ENCODE peak calls at places on chromosomes 12 and 14, in seven cellular contexts. G is left lung, M is A549, H is transverse colon, K is tibial nerve, Z is GM23248, L is prostate gland. C is an unnamed sample.

GRCh38 chr12:132345126-132345525 is 15.7 kb upstream of the GALNT9 start:
- DNase-seq in K (no peak), G (no peak), M (no peak), H (no peak), Z (no peak), L (no peak), C (no peak)

GRCh38 chr12:129571901-129572494 is 331.8 kb downstream of the TMEM132D start:
- DNase-seq in Z (no peak), L (no peak), M (no peak), H (no peak), G (no peak), K (no peak), C (no peak)

GRCh38 chr12:40993158-40993557 is 195.0 kb upstream of the PDZRN4 start:
- DNase-seq in H (no peak), Z (no peak), G (no peak), M (no peak), K (no peak), L (no peak), C (no peak)

GRCh38 chr12:15852383-15852782 is 29.8 kb upstream of the STRAP start:
- DNase-seq in M (no peak), L (no peak), H (no peak), Z (peak), K (no peak), G (no peak), C (peak)

GRCh38 chr12:75315518-75315917 is 14.6 kb downstream of the CAPS2 start:
- DNase-seq in G (no peak), Z (peak), K (no peak), H (no peak), L (no peak), M (no peak), C (peak)

GRCh38 chr14:24279301-24280186 is 8.1 kb upstream of the RABGGTA start:
- DNase-seq in K (no peak), Z (peak), G (no peak), H (no peak), L (no peak), M (no peak), C (no peak)

GRCh38 chr12:102406033-102406584 is 74.3 kb downstream of the IGF1 start:
- DNase-seq in G (no peak), K (no peak), Z (peak), H (peak), M (no peak), L (peak), C (no peak)

GRCh38 chr14:97917169-97917568 is 1120.0 kb downstream of the VRK1 start:
- DNase-seq in Z (no peak), K (no peak), H (no peak), L (no peak), M (no peak), G (no peak), C (no peak)

GRCh38 chr12:27905285-27906126 is 67.0 kb downstream of the PTHLH start:
- DNase-seq in Z (no peak), M (no peak), G (no peak), L (no peak), K (no peak), H (no peak), C (no peak)

GRCh38 chr12:98983647-98984046 is 338.6 kb downstream of the APAF1 start:
- DNase-seq in Z (peak), K (no peak), G (no peak), M (no peak), H (no peak), L (no peak), C (peak)

GRCh38 chr12:76762556-76762955 is 1.4 kb upstream of the ZDHHC17 start:
- DNase-seq in L (no peak), G (no peak), K (no peak), M (no peak), H (no peak), Z (peak), C (no peak)

GRCh38 chr12:68675098-68675842 is 11.5 kb upstream of the NUP107 start:
- DNase-seq in G (no peak), K (no peak), L (no peak), M (no peak), H (peak), Z (no peak), C (no peak)

DNA sequence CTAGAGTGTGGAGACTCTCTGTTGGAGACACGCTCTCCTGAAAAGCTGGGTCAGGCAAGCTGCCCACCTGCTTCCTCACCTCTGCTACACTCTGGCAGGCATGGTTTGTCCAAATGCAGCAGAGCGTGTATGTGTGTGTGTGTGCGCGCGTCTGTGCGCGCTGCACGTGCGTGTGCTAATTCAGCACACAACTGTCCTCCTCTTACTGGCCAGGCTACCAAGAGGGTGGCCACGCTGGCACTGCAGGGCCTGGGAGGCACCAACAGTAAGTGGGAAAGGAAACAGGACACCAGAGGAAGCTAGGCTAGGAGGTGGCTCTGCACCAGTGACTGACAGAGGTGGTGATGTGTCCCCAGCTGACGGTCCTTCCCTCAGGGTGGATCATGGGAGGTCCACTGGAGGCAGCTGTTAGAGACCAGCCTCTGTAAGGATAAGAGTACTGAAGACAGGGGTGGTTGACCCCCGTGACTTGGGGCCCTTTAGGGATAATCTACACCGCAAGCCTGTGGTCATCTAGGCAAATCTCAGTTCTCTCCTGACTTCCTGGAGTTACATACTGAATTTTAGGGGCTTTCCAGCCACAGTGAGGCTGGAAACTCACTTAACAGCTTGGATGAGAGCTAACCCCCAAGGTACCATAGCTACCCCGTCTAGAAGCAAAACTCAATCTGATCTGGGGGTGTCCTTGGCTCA is 15.6 kb upstream of the TFCP2 start:
- DNase-seq in Z (no peak), G (no peak), L (no peak), M (no peak), K (no peak), H (no peak), C (no peak)
- H3K4me3 ChIP-seq in Z (no peak), G (no peak), L (no peak), M (no peak), K (no peak), H (no peak), C (no peak)

GRCh38 chr12:8064131-8064530 is 2.0 kb downstream of the C3AR1 start:
- DNase-seq in K (no peak), M (no peak), H (no peak), Z (no peak), L (no peak), G (no peak), C (no peak)

DNA sequence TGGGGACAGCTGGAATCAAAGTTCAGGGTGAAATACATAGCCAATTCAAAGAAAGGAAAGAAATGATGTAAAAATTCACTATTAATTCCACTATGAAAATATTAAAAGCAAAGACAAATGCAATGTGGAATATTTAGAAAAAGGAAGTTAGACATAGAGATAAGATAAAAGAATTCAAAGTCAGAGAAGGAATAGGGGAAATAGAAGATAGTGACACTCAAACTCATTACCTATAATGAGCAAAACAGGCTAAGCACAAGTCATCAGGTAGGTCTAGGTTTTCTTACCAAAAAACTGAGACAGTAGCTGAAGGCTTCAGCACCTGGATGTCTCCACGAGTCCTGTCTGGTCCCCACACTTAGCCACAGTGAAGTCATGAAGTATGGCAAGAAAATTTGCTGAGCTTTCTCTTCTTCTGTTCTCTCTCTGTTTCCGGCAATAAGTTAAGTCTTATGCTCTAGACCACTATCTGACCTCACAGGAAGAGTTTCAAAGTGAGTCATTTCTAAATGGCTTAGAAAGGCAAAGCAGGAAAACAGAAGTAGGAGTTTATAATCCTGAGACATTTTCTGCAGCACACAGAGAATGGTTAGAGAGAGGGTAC is at the start of gene C3AR1:
- DNase-seq in L (no peak), Z (peak), K (no peak), H (peak), G (no peak), M (no peak), C (no peak)
- H3K4me3 ChIP-seq in L (no peak), Z (no peak), K (no peak), H (peak), G (peak), M (no peak), C (no peak)

GRCh38 chr12:55728185-55728931 is 451 bp downstream of the CD63 start:
- DNase-seq in L (peak), H (peak), K (peak), G (peak), Z (peak), M (peak), C (no peak)
- H3K4me3 ChIP-seq in L (peak), H (peak), K (peak), G (peak), Z (peak), M (peak), C (peak)

GRCh38 chr14:105410642-105411016 is 9.0 kb upstream of the MTA1 start:
- DNase-seq in G (no peak), Z (no peak), L (no peak), M (no peak), K (no peak), H (no peak), C (no peak)
- H3K4me3 ChIP-seq in G (no peak), Z (peak), L (no peak), M (no peak), K (no peak), H (peak), C (no peak)

DNA sequence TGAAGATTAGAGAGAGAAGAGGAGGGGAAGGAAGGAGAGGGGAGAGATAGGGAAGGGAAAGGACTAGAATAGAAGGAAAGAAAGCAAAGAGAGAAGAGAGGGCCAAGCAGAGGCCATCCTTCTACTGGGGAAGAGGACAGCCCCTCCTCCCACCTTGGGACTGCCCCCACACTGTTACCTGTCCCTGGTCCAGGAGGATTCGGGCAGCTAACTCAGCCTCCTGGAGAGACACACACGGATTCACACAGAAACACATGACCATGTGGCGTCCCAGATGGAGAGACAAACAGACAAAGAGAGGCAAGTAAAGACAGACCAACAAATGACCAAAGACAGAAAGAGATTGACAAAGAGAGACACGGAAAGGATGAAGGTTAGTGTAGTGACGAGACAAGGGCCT is 2.2 kb downstream of the NDRG2 start:
- DNase-seq in M (no peak), H (no peak), G (no peak), K (no peak), L (no peak), Z (no peak), C (no peak)
- H3K4me3 ChIP-seq in M (no peak), H (peak), G (no peak), K (peak), L (no peak), Z (no peak), C (no peak)

DNA sequence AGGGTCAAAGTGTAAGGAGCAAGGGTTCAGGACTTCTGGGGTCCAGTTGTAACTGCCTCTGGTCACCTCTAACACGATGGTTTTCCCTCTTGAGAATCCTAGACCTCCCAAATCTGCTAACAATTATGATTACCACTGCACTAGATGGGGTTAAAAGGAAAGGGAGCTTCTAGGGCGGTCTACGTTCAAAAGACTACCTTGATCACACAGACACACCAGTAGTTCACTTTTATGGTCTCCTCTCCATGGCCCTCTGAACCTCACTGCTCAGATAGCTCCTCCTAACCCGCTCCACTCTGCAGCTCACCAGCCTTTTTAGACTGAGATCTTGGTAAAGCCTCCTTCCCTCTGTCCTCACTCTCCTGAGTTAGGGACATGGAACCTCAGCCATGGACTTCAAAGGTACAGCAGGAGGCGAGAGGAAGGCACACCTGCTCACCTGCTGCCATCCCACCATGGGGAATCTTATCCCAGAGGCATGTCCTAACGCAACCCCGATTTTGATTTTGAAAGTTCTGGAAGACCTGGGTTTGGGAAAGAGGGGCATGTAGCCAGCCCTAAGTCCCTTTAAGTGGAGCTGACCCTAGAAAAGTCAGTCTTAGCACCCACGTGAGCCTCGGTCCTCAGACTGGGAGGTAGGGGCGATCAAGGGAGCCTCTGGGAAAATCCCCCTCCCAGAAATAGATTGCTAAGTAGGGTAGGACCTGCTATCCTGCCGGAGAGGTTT is 1.4 kb downstream of the ZNF219 start:
- DNase-seq in L (no peak), H (no peak), M (no peak), G (no peak), Z (no peak), K (no peak), C (no peak)
- H3K4me3 ChIP-seq in L (peak), H (peak), M (peak), G (peak), Z (no peak), K (peak), C (peak)

GRCh38 chr14:60642270-60642789 is 6.9 kb downstream of the SIX1 start:
- DNase-seq in K (no peak), L (no peak), G (no peak), Z (no peak), M (no peak), H (no peak), C (no peak)
- H3K4me3 ChIP-seq in K (no peak), L (peak), G (no peak), Z (no peak), M (no peak), H (peak), C (no peak)

DNA sequence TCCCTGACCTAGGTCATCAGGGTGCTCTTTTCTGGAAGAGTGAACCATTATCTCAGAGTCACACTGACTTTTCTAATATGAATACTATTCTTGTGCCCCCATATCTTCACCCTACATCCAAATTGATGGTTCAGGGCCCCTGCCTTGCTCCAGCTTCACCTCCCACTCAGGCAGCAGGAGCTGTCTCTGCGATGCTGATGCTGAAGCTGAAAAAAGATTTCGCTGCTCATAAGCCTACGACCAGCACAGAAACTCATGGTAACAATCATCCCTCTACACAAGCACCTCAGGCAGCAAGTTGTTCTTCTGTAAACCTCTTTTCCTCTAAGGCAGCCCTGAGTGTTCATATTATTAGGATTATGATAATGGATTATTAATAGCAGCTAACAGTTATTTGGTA is 3.2 kb downstream of the ARF3 start:
- DNase-seq in H (no peak), K (no peak), L (no peak), Z (no peak), G (no peak), M (no peak), C (no peak)
- H3K4me3 ChIP-seq in H (no peak), K (no peak), L (no peak), Z (no peak), G (no peak), M (no peak), C (no peak)

DNA sequence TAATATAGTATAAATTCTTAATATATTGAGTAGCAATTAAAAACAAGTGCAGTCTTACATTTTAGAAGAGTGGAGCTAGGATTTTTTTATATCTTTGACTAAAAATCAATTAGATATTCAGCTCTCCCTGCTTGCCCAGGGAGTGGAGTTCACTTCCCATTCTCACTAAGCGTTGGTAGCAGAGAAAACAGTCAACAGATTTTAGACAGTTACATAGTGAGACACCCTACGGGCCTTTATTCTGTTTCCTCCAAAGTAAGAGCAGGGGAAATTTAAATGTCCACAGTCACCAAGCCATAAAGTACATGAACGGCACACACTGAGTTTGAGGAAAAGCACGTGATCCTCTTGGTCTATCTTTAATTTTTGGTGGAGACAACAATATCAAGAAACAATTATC is 131.6 kb upstream of the PLEKHG7 start:
- DNase-seq in K (no peak), Z (no peak), G (no peak), H (no peak), L (no peak), M (no peak), C (no peak)
- H3K4me3 ChIP-seq in K (no peak), Z (no peak), G (no peak), H (no peak), L (no peak), M (no peak), C (no peak)

GRCh38 chr14:69876848-69877306 is 2.3 kb upstream of the SMOC1 start:
- DNase-seq in L (no peak), G (no peak), H (no peak), K (no peak), Z (no peak), M (no peak), C (no peak)

GRCh38 chr14:69877492-69877891 is 1.7 kb upstream of the SMOC1 start:
- DNase-seq in Z (peak), M (no peak), K (no peak), L (no peak), G (no peak), H (no peak), C (no peak)

GRCh38 chr14:69873877-69874780 is 5.1 kb upstream of the SMOC1 start:
- DNase-seq in G (no peak), K (no peak), M (no peak), H (no peak), Z (peak), L (no peak), C (no peak)

GRCh38 chr14:69878251-69878650 is 965 bp upstream of the SMOC1 start:
- DNase-seq in M (no peak), L (no peak), Z (no peak), K (no peak), G (no peak), H (no peak), C (no peak)

GRCh38 chr14:69876221-69876847 is 2.9 kb upstream of the SMOC1 start:
- DNase-seq in Z (peak), L (no peak), H (no peak), M (no peak), G (no peak), K (no peak), C (no peak)
- H3K4me3 ChIP-seq in Z (no peak), L (no peak), H (no peak), M (no peak), G (no peak), K (no peak), C (no peak)